ENCODE peak calls at places on chromosome 9, in five cellular contexts. O, H, K, S and X are unnamed samples.

GRCh38 chr9:95725045-95725444 is 150.4 kb upstream of the ERCC6L2 start:
- DNase-seq in O (no peak), H (no peak), K (no peak), S (no peak), X (no peak)

GRCh38 chr9:97502984-97503861 is 1.8 kb downstream of the TMOD1 start:
- DNase-seq in O (no peak), H (no peak), K (no peak), S (no peak), X (no peak)

GRCh38 chr9:103139891-103140290 is 144.8 kb downstream of the CYLC2 start:
- DNase-seq in O (no peak), H (no peak), K (no peak), S (no peak), X (no peak)

GRCh38 chr9:121372563-121373400 is 2.7 kb upstream of the STOM start:
- DNase-seq in O (peak; percentile 30), H (peak; percentile 54), K (no peak), S (peak; percentile 66), X (peak; percentile 67)

GRCh38 chr9:87193151-87193550 is 245.8 kb upstream of the GAS1 start:
- DNase-seq in O (no peak), H (no peak), K (no peak), S (no peak), X (no peak)

GRCh38 chr9:89946741-89947140 is 341.9 kb downstream of the GADD45G start:
- DNase-seq in O (no peak), H (no peak), K (no peak), S (no peak), X (no peak)

GRCh38 chr9:14415947-14416346 is 102.0 kb upstream of the NFIB start:
- DNase-seq in O (no peak), H (peak; percentile 32), K (no peak), S (no peak), X (no peak)

GRCh38 chr9:96478829-96479371 is 28.9 kb downstream of the HABP4 start:
- DNase-seq in O (no peak), H (peak; percentile 56), K (no peak), S (no peak), X (no peak)

GRCh38 chr9:133979124-133979920 is 12.8 kb downstream of the VAV2 start:
- DNase-seq in O (peak; percentile 41), H (peak; percentile 63), K (no peak), S (no peak), X (no peak)

GRCh38 chr9:138033950-138034349 is 156.4 kb downstream of the CACNA1B start:
- DNase-seq in O (no peak), H (no peak), K (peak; percentile 6), S (no peak), X (no peak)

GRCh38 chr9:20604561-20604960 is 17.7 kb downstream of the MLLT3 start:
- DNase-seq in O (no peak), H (peak; percentile 55), K (no peak), S (no peak), X (no peak)

GRCh38 chr9:120708526-120709224 is 5.6 kb downstream of the MEGF9 start:
- DNase-seq in O (no peak), H (peak; percentile 76), K (no peak), S (no peak), X (peak; percentile 71)

GRCh38 chr9:88533951-88534455 is 975 bp upstream of the NXNL2 start:
- DNase-seq in O (peak; percentile 27), H (peak; percentile 52), K (no peak), S (peak; percentile 74), X (peak; percentile 89)

GRCh38 chr9:98811051-98811650 is 3.7 kb downstream of the GALNT12 start:
- DNase-seq in O (no peak), H (peak; percentile 78), K (no peak), S (no peak), X (peak; percentile 56)
- H3K4me3 ChIP-seq in O (no peak overlapping the region), H (no peak overlapping the region), K (no peak overlapping the region), S (no peak overlapping the region), X (no peak overlapping the region)

GRCh38 chr9:136257381-136258298 is 12.0 kb upstream of the QSOX2 start:
- DNase-seq in O (no peak), H (no peak), K (no peak), S (no peak), X (no peak)
- H3K27me3 ChIP-seq in O (peaks cover 73% of the 10 kb centered on the region), H (no peaks in the 10 kb centered on the region), K (no peaks in the 10 kb centered on the region), S (no peaks in the 10 kb centered on the region), X (no peaks in the 10 kb centered on the region)

GRCh38 chr9:130597228-130597627 is 17.9 kb downstream of the FUBP3 start:
- DNase-seq in O (no peak), H (no peak), K (no peak), S (no peak), X (no peak)

GRCh38 chr9:130599625-130600024 is 20.2 kb downstream of the FUBP3 start:
- DNase-seq in O (no peak), H (no peak), K (no peak), S (no peak), X (no peak)

GRCh38 chr9:130601100-130601499 is 21.7 kb downstream of the FUBP3 start:
- DNase-seq in O (no peak), H (no peak), K (no peak), S (no peak), X (no peak)

GRCh38 chr9:130593020-130593419 is 13.6 kb downstream of the FUBP3 start:
- DNase-seq in O (no peak), H (no peak), K (no peak), S (no peak), X (no peak)

GRCh38 chr9:130598188-130598587 is 18.8 kb downstream of the FUBP3 start:
- DNase-seq in O (no peak), H (no peak), K (no peak), S (no peak), X (no peak)
- H3K36me3 ChIP-seq in O (peaks cover 66% of the 10 kb centered on the region), H (peaks cover 8% of the 10 kb centered on the region), K (peaks cover 18% of the 10 kb centered on the region), S (no peaks in the 10 kb centered on the region), X (peaks cover 33% of the 10 kb centered on the region)

DNA sequence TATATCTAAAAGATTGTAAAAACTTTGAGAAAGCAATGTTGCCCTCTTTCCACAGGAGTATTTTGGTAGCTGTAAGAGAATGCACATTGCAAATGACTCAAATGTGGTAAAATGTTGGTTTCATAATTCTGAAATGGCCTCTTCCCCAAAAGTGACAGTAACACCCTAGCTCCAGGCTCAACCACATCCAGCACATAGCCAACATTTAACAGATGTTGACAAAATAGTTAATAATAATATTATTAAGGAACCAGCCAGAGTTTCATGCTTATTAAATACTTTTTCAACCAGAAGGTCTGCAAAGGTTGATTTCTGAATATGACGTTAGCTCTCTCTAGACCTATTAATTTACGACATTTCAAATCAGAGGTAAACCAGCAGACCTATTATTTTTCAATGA is 1.3 kb downstream of the ANXA1 start:
- DNase-seq in O (no peak), H (peak; percentile 51), K (no peak), S (no peak), X (no peak)
- H3K4me3 ChIP-seq in O (peak overlapping the region; percentile 55), H (no peak overlapping the region), K (no peak overlapping the region), S (peak overlapping the region; percentile 42), X (peak overlapping the region; percentile 62)

GRCh38 chr9:2717385-2717784 is at the start of gene KCNV2:
- DNase-seq in O (no peak), H (no peak), K (no peak), S (no peak), X (no peak)

GRCh38 chr9:2722715-2723114 is 5.4 kb downstream of the KCNV2 start:
- DNase-seq in O (no peak), H (peak; percentile 21), K (no peak), S (no peak), X (peak; percentile 30)

GRCh38 chr9:2720179-2720654 is 2.9 kb downstream of the KCNV2 start:
- DNase-seq in O (no peak), H (no peak), K (no peak), S (no peak), X (no peak)

GRCh38 chr9:2718698-2719033 is 1.4 kb downstream of the KCNV2 start:
- DNase-seq in O (no peak), H (no peak), K (no peak), S (no peak), X (no peak)

GRCh38 chr9:2718001-2718697 is 839 bp downstream of the KCNV2 start:
- DNase-seq in O (no peak), H (no peak), K (no peak), S (no peak), X (no peak)
- H3K27me3 ChIP-seq in O (no peaks in the 10 kb centered on the region), H (no peaks in the 10 kb centered on the region), K (no peaks in the 10 kb centered on the region), S (no peaks in the 10 kb centered on the region), X (no peaks in the 10 kb centered on the region)

DNA sequence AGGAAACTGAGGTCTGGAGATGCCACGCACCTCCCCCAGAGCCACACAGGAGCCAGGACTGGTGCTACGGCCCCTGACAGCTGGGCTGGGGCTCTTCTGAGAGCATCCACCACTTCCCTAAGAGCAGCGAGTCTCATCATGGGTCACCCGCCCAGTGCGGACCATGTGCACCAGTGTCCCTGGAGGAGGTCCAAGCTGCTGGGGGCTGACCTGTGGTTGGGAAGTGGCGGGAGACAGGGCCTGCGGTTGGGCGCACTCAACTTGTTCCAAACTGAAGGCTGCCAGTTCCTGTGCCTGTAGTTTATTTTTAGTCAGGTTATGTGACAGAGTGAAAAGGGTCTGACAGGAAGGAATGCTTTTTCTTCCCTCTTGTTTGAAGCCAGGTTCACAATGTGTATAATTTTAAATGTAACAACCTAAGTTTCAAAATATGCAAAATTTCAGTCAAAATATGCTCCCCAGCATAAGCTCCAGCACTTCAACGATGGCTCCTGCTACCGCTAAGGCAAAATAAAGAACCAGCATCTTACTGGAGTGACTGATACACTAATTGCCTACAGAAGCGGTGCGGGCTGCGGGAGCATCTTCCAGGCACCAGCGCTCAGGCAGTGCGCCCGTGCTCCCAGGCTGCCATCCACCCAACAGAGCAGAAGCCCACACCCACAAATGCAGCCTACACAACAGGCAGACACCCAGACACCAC is 14.8 kb downstream of the BARHL1 start:
- DNase-seq in O (peak; percentile 45), H (peak; percentile 42), K (no peak), S (no peak), X (no peak)
- H3K36me3 ChIP-seq in O (peaks cover 83% of the 10 kb centered on the region), H (peaks cover 5% of the 10 kb centered on the region), K (peaks cover 13% of the 10 kb centered on the region), S (no peaks in the 10 kb centered on the region), X (peaks cover 14% of the 10 kb centered on the region)